ENCODE peak calls at places on chromosomes 3 and 15, in eight cellular contexts. T is PC-3, P is colonic mucosa, M is neural progenitor cell, H is Panc1, G is endodermal cell, K is psoas muscle, I is fibroblast of lung. E is an unnamed sample.

GRCh38 chr3:100893590-100893989 is 99.6 kb downstream of the ABI3BP start:
- DNase-seq in T (peak), K (no peak), I (peak), P (no peak), M (peak), G (peak), H (no peak), E (no peak)

GRCh38 chr15:98904466-98905048 is 103.0 kb downstream of the PGPEP1L start:
- DNase-seq in K (no peak), G (peak), I (peak), H (no peak), T (peak), M (peak), P (peak), E (peak)

GRCh38 chr3:124926426-124927116 is 8.0 kb downstream of the MUC13 start:
- DNase-seq in I (peak), H (no peak), P (no peak), M (no peak), T (peak), K (no peak), G (no peak), E (no peak)

GRCh38 chr15:81016253-81017068 is 15.7 kb downstream of the TLNRD1 start:
- DNase-seq in H (no peak), K (no peak), I (no peak), T (no peak), G (no peak), M (no peak), P (no peak), E (no peak)

GRCh38 chr3:16069149-16069922 is 105.1 kb upstream of the GALNT15 start:
- DNase-seq in K (no peak), T (peak), M (no peak), H (no peak), G (no peak), I (peak), P (no peak), E (peak)

GRCh38 chr15:47674576-47675232 is 42.6 kb upstream of the SEMA6D start:
- DNase-seq in T (no peak), G (no peak), I (no peak), P (no peak), M (peak), H (no peak), K (no peak), E (no peak)

GRCh38 chr3:29649815-29650547 is 369.1 kb downstream of the RBMS3 start:
- DNase-seq in P (no peak), T (peak), H (no peak), M (no peak), I (peak), K (no peak), G (no peak), E (no peak)

GRCh38 chr3:107987036-107987557 is 103.7 kb downstream of the CD47 start:
- DNase-seq in I (peak), H (peak), T (peak), K (peak), P (peak), M (no peak), G (no peak), E (peak)

GRCh38 chr15:61084944-61085367 is 144.1 kb downstream of the RORA start:
- DNase-seq in M (peak), I (no peak), K (no peak), T (no peak), H (no peak), G (peak), P (peak), E (no peak)

GRCh38 chr15:88255496-88256171 is 905 bp downstream of the NTRK3 start:
- DNase-seq in I (peak), K (no peak), G (peak), H (no peak), P (no peak), M (peak), T (no peak), E (peak)

GRCh38 chr3:109195812-109196211 is 59.3 kb downstream of the C3orf85 start:
- DNase-seq in G (no peak), P (no peak), H (no peak), K (no peak), M (no peak), T (peak), I (peak), E (peak)

GRCh38 chr3:172145287-172145686 is 105.9 kb downstream of the FNDC3B start:
- DNase-seq in M (no peak), I (no peak), T (no peak), P (no peak), G (no peak), K (no peak), H (no peak), E (no peak)

GRCh38 chr15:47437492-47437891 is 279.8 kb upstream of the SEMA6D start:
- DNase-seq in H (no peak), G (no peak), I (no peak), M (no peak), T (peak), K (no peak), P (no peak), E (peak)

GRCh38 chr15:96331141-96331941 is 841 bp downstream of the NR2F2 start:
- DNase-seq in P (peak), G (peak), M (peak), H (no peak), K (peak), I (peak), T (peak), E (no peak)

GRCh38 chr15:87829651-87830050 is 426.9 kb downstream of the NTRK3 start:
- DNase-seq in G (no peak), I (peak), H (no peak), P (no peak), T (no peak), K (peak), M (no peak), E (no peak)

GRCh38 chr15:73370151-73370550 is 1.4 kb upstream of the HCN4 start:
- DNase-seq in I (no peak), P (no peak), G (no peak), K (no peak), H (no peak), T (no peak), M (peak), E (no peak)

GRCh38 chr3:171654809-171655208 is 155.5 kb downstream of the PLD1 start:
- DNase-seq in P (peak), T (no peak), G (no peak), H (no peak), M (no peak), K (peak), I (peak), E (peak)

GRCh38 chr3:44835684-44836083 is 26.0 kb upstream of the TMEM42 start:
- DNase-seq in G (no peak), I (no peak), K (no peak), T (no peak), P (no peak), H (no peak), M (no peak), E (no peak)

GRCh38 chr15:62307551-62307950 is 142.5 kb upstream of the C2CD4B start:
- DNase-seq in K (no peak), I (peak), G (no peak), P (no peak), H (no peak), T (peak), M (no peak), E (peak)

GRCh38 chr15:25057574-25057973 is 102.8 kb downstream of the SNRPN start:
- DNase-seq in M (no peak), K (no peak), H (no peak), I (no peak), G (peak), T (no peak), P (no peak), E (no peak)

GRCh38 chr15:65645392-65645791 is 23.7 kb downstream of the SLC24A1 start:
- DNase-seq in H (no peak), G (no peak), P (no peak), M (no peak), I (no peak), K (no peak), T (no peak), E (no peak)

GRCh38 chr3:164521139-164521538 is 557.2 kb downstream of the SI start:
- DNase-seq in I (no peak), G (no peak), H (no peak), T (no peak), P (no peak), M (no peak), K (no peak), E (no peak)

GRCh38 chr3:164524201-164524600 is 554.1 kb downstream of the SI start:
- DNase-seq in K (no peak), H (no peak), M (no peak), P (no peak), G (no peak), T (peak), I (no peak), E (no peak)

GRCh38 chr3:164526250-164526649 is 552.0 kb downstream of the SI start:
- DNase-seq in P (no peak), K (no peak), I (no peak), M (no peak), G (no peak), T (no peak), H (no peak), E (no peak)

GRCh38 chr3:164521644-164522043 is 556.7 kb downstream of the SI start:
- DNase-seq in I (no peak), T (no peak), H (no peak), P (no peak), G (no peak), K (no peak), M (no peak), E (no peak)

GRCh38 chr3:164522073-164522763 is 556.1 kb downstream of the SI start:
- DNase-seq in P (no peak), H (no peak), G (no peak), T (no peak), I (no peak), M (no peak), K (no peak), E (no peak)
- TF ChIP-seq CTCF in P (no peak), H (no peak), G (no peak), T (no peak), I (no peak), M (no peak), K (no peak), E (no peak)

DNA sequence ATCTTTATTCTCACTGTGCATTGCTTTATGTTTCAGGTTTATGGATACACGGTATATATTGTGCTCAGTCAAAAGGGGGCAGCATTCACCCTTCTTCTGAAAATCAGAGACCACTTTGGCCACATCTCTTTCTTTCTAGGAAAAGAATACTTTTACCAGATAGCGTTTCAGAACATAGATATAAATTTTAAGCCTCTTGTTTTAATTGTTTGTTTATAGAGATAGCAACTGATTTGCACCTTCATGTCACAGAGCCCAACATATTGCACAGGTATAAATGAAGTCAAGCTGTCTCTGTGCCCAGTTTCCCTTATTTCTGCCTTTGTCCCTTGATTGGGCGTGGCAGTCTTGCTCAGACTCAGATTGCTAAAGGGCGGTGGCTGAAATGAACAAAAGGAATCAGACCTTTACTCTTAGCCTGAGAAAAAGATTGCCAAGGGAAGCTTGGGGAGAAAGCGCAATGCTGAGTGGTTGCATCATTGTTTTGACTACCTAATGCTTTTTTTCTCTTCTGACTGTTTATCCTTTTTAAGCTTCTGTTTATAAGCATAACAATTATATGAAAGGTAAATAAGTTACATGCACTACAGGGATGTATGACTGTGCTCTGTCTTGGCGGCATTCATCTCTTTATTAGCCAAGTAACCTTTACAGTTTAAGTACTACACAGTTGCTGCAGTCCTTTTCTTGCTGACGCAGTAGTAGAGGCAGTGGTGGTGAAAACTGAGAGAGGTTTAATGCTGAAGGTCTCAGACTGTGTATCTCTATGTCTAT is 70.8 kb upstream of the ZBTB20 start:
- DNase-seq in M (peak), K (no peak), T (peak), P (peak), I (peak), H (peak), G (peak), E (peak)
- H3K27ac ChIP-seq in M (no peak), K (no peak), T (peak), P (peak), I (no peak), H (no peak), G (no peak), E (no peak)

DNA sequence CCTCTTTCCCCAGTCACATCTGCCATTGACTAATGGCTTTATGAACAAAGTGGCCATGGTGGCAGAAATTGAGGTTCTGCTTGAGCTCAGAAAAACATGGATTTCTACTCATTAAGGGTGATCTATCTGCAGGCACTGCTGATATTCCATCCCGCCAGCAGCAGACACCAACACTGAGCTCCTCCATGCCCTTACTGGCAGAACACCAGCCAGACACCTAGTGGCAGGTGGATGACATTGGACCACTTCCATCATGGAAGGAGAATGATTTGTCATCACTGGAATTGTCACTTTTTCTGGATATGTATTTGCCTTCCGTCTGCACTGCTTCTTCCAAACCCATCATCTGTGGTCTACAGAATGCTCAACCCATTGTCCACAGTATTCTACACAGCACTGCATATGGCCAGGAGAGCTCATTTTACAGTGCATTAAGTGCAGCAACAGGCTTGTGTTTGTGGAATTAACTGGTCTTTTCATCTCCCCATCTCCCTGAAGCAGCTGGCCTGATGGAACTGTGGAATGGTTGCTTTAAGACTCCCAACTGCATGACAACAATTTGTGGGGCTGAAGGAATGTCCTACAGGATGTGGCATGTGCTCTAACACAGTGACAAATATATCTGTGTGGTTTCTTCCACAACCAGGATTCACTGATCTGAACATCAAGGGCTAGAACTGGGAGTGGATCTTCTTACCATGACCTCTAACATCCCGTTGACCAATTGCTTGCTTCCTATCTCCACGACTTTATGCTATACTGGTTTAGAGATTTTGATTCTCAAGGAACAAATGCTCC is 103.4 kb downstream of the WNT7A start:
- DNase-seq in P (no peak), H (no peak), T (no peak), G (peak), I (no peak), M (no peak), K (no peak), E (no peak)
- TF ChIP-seq CTCF in P (no peak), H (no peak), T (peak), G (peak), I (no peak), M (peak), K (no peak), E (no peak)

GRCh38 chr3:165796701-165797100 is 40.5 kb downstream of the BCHE start:
- DNase-seq in K (no peak), G (no peak), T (no peak), I (no peak), H (no peak), P (no peak), M (no peak), E (no peak)
- H3K27ac ChIP-seq in K (no peak), G (peak), T (no peak), I (no peak), H (no peak), P (no peak), M (no peak), E (no peak)

GRCh38 chr3:176651622-176652021 is 545.7 kb downstream of the TBL1XR1 start:
- DNase-seq in G (no peak), M (no peak), H (no peak), P (no peak), K (no peak), I (no peak), T (peak), E (no peak)

GRCh38 chr3:176647988-176648387 is 549.3 kb downstream of the TBL1XR1 start:
- DNase-seq in M (no peak), K (no peak), H (no peak), T (no peak), P (no peak), G (no peak), I (no peak), E (no peak)

DNA sequence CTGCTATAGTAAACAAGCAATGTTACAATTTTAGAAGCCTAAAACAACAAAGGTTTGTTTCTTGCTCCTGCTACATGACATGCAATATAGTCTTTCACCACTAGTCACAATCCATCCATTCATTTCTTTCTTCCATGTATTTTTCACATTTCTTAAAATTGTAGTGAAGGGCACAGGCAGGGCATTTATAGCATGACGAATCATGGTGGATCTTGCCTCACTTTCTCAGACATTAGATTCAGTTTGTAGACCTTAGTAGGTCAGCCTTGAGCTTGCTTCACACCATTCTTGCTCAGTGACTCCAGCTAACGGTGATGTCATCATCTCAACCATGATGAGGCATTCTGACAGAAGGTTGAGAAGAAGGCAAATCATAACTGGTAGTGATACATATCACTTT is 546.8 kb downstream of the TBL1XR1 start:
- DNase-seq in K (no peak), G (no peak), I (peak), T (peak), M (no peak), H (no peak), P (no peak), E (peak)
- TF ChIP-seq CTCF in K (no peak), G (peak), I (no peak), T (peak), M (peak), H (peak), P (no peak), E (no peak)

GRCh38 chr15:90232196-90232595 is 1.5 kb downstream of the CIB1 start:
- DNase-seq in M (no peak), H (no peak), I (no peak), T (peak), P (no peak), K (no peak), G (no peak), E (no peak)
- H3K27ac ChIP-seq in M (no peak), H (peak), I (no peak), T (peak), P (peak), K (peak), G (no peak), E (peak)

DNA sequence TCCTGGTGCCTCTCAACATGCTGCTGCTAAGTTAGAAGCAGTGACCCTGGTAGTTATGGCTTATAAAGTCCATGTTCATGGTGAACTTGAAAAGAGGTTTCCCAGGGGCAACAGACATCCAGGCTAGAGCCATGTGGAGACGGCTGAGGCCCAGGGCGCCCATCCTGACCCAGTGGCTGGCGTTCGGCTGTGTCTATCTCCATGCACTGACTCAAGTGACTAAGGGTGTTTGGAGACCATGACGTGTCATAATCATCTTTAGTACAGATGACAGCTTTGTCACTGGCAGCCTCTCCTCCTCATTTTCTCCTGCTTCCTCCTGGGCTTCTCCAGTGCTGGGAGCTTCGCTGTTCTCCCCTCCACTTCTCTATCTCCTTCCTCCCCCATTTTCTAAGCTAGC is 287.4 kb upstream of the LYSMD4 start:
- DNase-seq in P (no peak), I (no peak), M (no peak), G (no peak), K (no peak), H (no peak), T (no peak), E (no peak)
- TF ChIP-seq CTCF in P (no peak), I (no peak), M (no peak), G (no peak), K (no peak), H (no peak), T (no peak), E (no peak)

DNA sequence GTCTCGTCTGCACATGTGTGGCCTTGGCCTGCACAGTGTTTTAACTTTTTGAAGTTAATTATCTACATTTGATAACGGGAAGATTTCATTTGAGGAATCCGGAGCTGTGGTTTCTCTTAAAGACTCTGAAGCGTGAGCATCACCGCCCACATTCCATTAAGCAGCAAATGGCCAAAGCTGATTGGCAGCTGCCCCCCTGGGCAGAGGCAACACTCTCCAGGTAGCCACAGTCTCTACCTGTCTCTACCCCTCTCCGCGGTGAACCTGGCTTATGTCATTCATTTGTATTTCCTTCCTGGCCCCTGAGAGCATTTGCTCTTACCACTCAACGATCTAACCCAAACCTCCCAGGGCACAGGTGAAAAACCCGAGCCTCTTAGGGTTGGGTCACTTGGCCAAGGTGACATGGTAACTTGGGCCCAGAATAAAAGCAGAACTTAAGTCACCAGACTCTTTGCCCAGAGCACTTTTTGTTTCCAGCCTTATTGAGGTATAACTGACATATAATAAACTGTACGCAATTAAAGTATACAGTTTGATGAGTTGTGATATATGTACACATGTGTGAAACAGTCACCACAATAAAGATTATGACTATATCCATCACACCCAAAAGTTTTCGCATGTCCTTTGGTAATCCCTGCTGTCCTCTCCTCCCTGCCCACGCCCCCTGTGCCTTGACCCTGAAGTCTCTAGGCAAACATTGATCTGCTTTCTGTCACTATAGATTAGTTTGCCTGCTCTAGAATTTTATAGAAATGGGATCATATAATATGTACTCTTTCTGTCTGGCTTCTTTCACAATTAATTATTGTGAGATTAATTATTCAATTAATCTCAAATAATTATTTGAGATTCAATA is 245.7 kb upstream of the HES1 start:
- DNase-seq in K (no peak), T (no peak), H (no peak), G (peak), P (peak), M (no peak), I (no peak), E (no peak)
- H3K27ac ChIP-seq in K (no peak), T (no peak), H (no peak), G (no peak), P (peak), M (no peak), I (no peak), E (no peak)

GRCh38 chr3:48739955-48740823 is 23.2 kb upstream of the IP6K2 start:
- DNase-seq in H (no peak), G (peak), I (peak), K (peak), P (peak), T (peak), M (peak), E (peak)
- TF ChIP-seq CTCF in H (peak), G (peak), I (peak), K (peak), P (peak), T (peak), M (peak), E (peak)